ENCODE peak calls at places on chromosomes 6 and 20, in nine cellular contexts. G is glutamatergic neuron, F is A549, U is nephron progenitor cell, L is chondrocyte, D is OCI-LY7, T is Peyer's patch, Q is brain microvascular endothelial cell, H is AG04450. R is an unnamed sample.

GRCh38 chr6:104227502-104227901 is 632.2 kb downstream of the HACE1 start:
- DNase-seq in T (no peak), G (no peak), U (no peak), Q (no peak), L (no peak), F (no peak), D (no peak), H (no peak), R (no peak)

GRCh38 chr20:38148328-38149102 is 16.6 kb downstream of the TGM2 start:
- DNase-seq in G (no peak), H (no peak), L (no peak), U (no peak), D (no peak), Q (no peak), T (no peak), F (no peak), R (no peak)

GRCh38 chr6:135657207-135657606 is 159.7 kb upstream of the AHI1 start:
- DNase-seq in F (no peak), Q (no peak), H (no peak), T (no peak), G (no peak), D (no peak), L (no peak), U (no peak), R (no peak)

GRCh38 chr6:75546401-75546800 is 52.8 kb upstream of the FILIP1 start:
- DNase-seq in D (peak; percentile 7), U (no peak), T (no peak), G (no peak), F (peak; percentile 40), Q (no peak), L (no peak), H (no peak), R (no peak)

GRCh38 chr6:36914227-36914794 is 28.6 kb downstream of the C6orf89 start:
- DNase-seq in T (peak; percentile 69), Q (no peak), F (peak; percentile 68), H (no peak), G (peak; percentile 26), U (peak; percentile 17), L (no peak), D (no peak), R (peak; percentile 62)

GRCh38 chr6:46565531-46565930 is 74.3 kb upstream of the RCAN2 start:
- DNase-seq in G (no peak), Q (no peak), U (no peak), F (no peak), H (no peak), D (no peak), L (no peak), T (no peak), R (no peak)

GRCh38 chr20:48731581-48731980 is 96.2 kb downstream of the PREX1 start:
- DNase-seq in T (no peak), H (no peak), F (no peak), U (no peak), L (peak; percentile 53), Q (no peak), D (no peak), G (no peak), R (no peak)

GRCh38 chr6:163443985-163444553 is 29.6 kb downstream of the QKI start:
- DNase-seq in U (no peak), D (no peak), F (no peak), G (no peak), Q (no peak), L (no peak), H (no peak), T (no peak), R (no peak)

GRCh38 chr20:19737025-19737424 is 21.0 kb upstream of the RIN2 start:
- DNase-seq in Q (peak; percentile 32), T (no peak), G (no peak), D (no peak), U (no peak), F (peak; percentile 85), L (no peak), H (no peak), R (no peak)

GRCh38 chr20:47669157-47669425 is 116.2 kb downstream of the SULF2 start:
- DNase-seq in L (no peak), T (no peak), G (no peak), U (no peak), D (no peak), H (no peak), F (no peak), Q (no peak), R (no peak)

GRCh38 chr20:39829255-39829654 is 859.8 kb downstream of the MAFB start:
- DNase-seq in G (peak; percentile 32), F (no peak), L (no peak), Q (no peak), D (no peak), H (no peak), U (peak; percentile 47), T (no peak), R (no peak)

GRCh38 chr20:59683181-59683580 is 78.8 kb downstream of the PHACTR3 start:
- DNase-seq in D (no peak), T (no peak), L (no peak), H (no peak), G (no peak), F (no peak), Q (no peak), U (no peak), R (no peak)

GRCh38 chr6:105804436-105804835 is 281.7 kb upstream of the PRDM1 start:
- DNase-seq in T (no peak), F (no peak), Q (peak; percentile 22), D (no peak), H (no peak), G (no peak), L (no peak), U (no peak), R (no peak)

GRCh38 chr6:132751828-132752227 is 5.9 kb downstream of the VNN2 start:
- DNase-seq in T (no peak), L (no peak), Q (no peak), H (no peak), F (no peak), G (no peak), D (no peak), U (no peak), R (no peak)

GRCh38 chr6:113936093-113936934 is 34.6 kb downstream of the HDAC2 start:
- DNase-seq in T (no peak), U (peak; percentile 10), L (no peak), D (peak; percentile 60), F (peak; percentile 54), Q (peak; percentile 51), H (peak; percentile 41), G (no peak), R (no peak)

GRCh38 chr6:13281630-13282156 is 46.6 kb downstream of the TBC1D7 start:
- DNase-seq in D (no peak), L (no peak), U (no peak), F (no peak), Q (no peak), G (no peak), T (no peak), H (no peak), R (no peak)

GRCh38 chr6:109449789-109450673 is 5.5 kb downstream of the MICAL1 start:
- DNase-seq in G (no peak), D (peak; percentile 32), L (no peak), Q (no peak), T (peak; percentile 50), H (no peak), F (no peak), U (no peak), R (no peak)

GRCh38 chr6:52839124-52840055 is 1.2 kb downstream of the GSTA5 start:
- DNase-seq in U (peak; percentile 63), T (peak; percentile 67), L (no peak), H (peak; percentile 15), F (peak; percentile 76), Q (peak; percentile 61), G (peak; percentile 74), D (peak; percentile 50), R (peak; percentile 59)

GRCh38 chr20:23943304-23943703 is 45.3 kb downstream of the GGTLC1 start:
- DNase-seq in Q (no peak), H (no peak), L (no peak), D (no peak), U (no peak), F (no peak), T (no peak), G (no peak), R (no peak)

GRCh38 chr6:150720774-150721233 is 121.1 kb downstream of the PLEKHG1 start:
- DNase-seq in T (no peak), L (no peak), U (no peak), D (peak; percentile 84), G (no peak), F (no peak), Q (peak; percentile 13), H (no peak), R (no peak)
- TF ChIP-seq CTCF in T (peak; percentile 10), L (no peak), U (no peak), D (peak; percentile 34), G (no peak), F (no peak), Q (peak; percentile 25), H (no peak), R (no peak)

GRCh38 chr6:80321011-80321410 is 214.5 kb downstream of the BCKDHB start:
- DNase-seq in D (no peak), H (no peak), Q (no peak), G (no peak), U (no peak), F (no peak), L (no peak), T (no peak), R (no peak)
- TF ChIP-seq CTCF in D (no peak), H (no peak), Q (no peak), G (no peak), U (no peak), F (no peak), L (no peak), T (no peak), R (no peak)

GRCh38 chr6:2768125-2768524 is 2.9 kb downstream of the WRNIP1 start:
- DNase-seq in D (peak; percentile 8), F (no peak), U (no peak), L (no peak), T (no peak), G (no peak), H (no peak), Q (no peak), R (no peak)

GRCh38 chr6:2765896-2766766 is 938 bp downstream of the WRNIP1 start:
- DNase-seq in T (peak; percentile 78), U (peak; percentile 71), Q (no peak), L (no peak), G (peak; percentile 61), H (no peak), D (peak; percentile 66), F (peak; percentile 26), R (peak; percentile 53)

GRCh38 chr6:2765166-2765895 is at the start of gene WRNIP1:
- DNase-seq in D (peak; percentile 99), T (peak; percentile 99), G (peak; percentile 96), L (peak; percentile 100), U (peak; percentile 93), H (peak; percentile 98), F (peak; percentile 98), Q (peak; percentile 99), R (peak; percentile 99)

GRCh38 chr6:2767327-2767985 is 2.3 kb downstream of the WRNIP1 start:
- DNase-seq in F (no peak), D (peak; percentile 7), L (no peak), Q (no peak), U (no peak), H (no peak), G (no peak), T (no peak), R (no peak)

GRCh38 chr6:2766767-2767314 is 1.6 kb downstream of the WRNIP1 start:
- DNase-seq in D (no peak), T (no peak), Q (no peak), U (no peak), F (no peak), L (no peak), H (no peak), G (no peak), R (no peak)
- TF ChIP-seq CTCF in D (peak; percentile 38), T (no peak), Q (no peak), U (no peak), F (no peak), L (peak; percentile 64), H (no peak), G (peak; percentile 21), R (no peak)

GRCh38 chr20:9506337-9506821 is 8.0 kb upstream of the LAMP5 start:
- DNase-seq in Q (no peak), G (peak; percentile 32), H (no peak), T (no peak), U (peak; percentile 12), F (no peak), D (no peak), L (no peak), R (no peak)
- TF ChIP-seq CTCF in Q (no peak), G (no peak), H (no peak), T (no peak), U (no peak), F (no peak), D (no peak), L (no peak), R (no peak)